ENCODE peak calls at places on chromosome 13, in seven cellular contexts. A is IMR-90; D is left ventricle myocardium inferior; F is spleen; M is CD8-positive, alpha-beta T cell; J is A673; K is tibial nerve. T is an unnamed sample.

GRCh38 chr13:95858286-95859075 is 181.5 kb downstream of the DNAJC3 start:
- DNase-seq in J (no peak), K (no peak), A (peak), F (no peak), D (no peak), M (no peak), T (no peak)

GRCh38 chr13:107421028-107421427 is 794.3 kb downstream of the LIG4 start:
- DNase-seq in D (no peak), A (peak), J (no peak), F (no peak), K (no peak), M (no peak), T (no peak)

GRCh38 chr13:51734786-51735185 is 69.2 kb downstream of the DHRS12 start:
- DNase-seq in K (no peak), D (no peak), F (no peak), J (no peak), A (peak), M (no peak), T (no peak)

GRCh38 chr13:44972956-44973581 is 16.2 kb downstream of the NUFIP1 start:
- DNase-seq in F (no peak), J (peak), K (no peak), A (peak), D (no peak), M (no peak), T (no peak)

GRCh38 chr13:32503727-32504126 is 34.9 kb downstream of the N4BP2L2 start:
- DNase-seq in D (no peak), M (no peak), F (no peak), K (no peak), A (no peak), J (no peak), T (no peak)

GRCh38 chr13:20188649-20189553 is 3.8 kb downstream of the GJB2 start:
- DNase-seq in D (no peak), J (peak), M (no peak), F (no peak), A (no peak), K (no peak), T (peak)

GRCh38 chr13:101545521-101545920 is 93.0 kb downstream of the ITGBL1 start:
- DNase-seq in F (no peak), M (no peak), J (no peak), A (peak), D (no peak), K (no peak), T (no peak)

GRCh38 chr13:110716235-110716505 is 2.7 kb downstream of the ING1 start:
- DNase-seq in D (no peak), F (no peak), A (no peak), K (peak), J (peak), M (no peak), T (no peak)

GRCh38 chr13:26425439-26426358 is 131.8 kb upstream of the WASF3 start:
- DNase-seq in F (no peak), D (no peak), A (peak), J (no peak), M (no peak), K (no peak), T (no peak)

GRCh38 chr13:20311022-20311421 is 78.9 kb upstream of the GJB6 start:
- DNase-seq in F (no peak), K (no peak), J (no peak), D (no peak), A (no peak), M (no peak), T (no peak)

GRCh38 chr13:113006660-113007059 is 37.6 kb downstream of the MCF2L start:
- DNase-seq in A (no peak), J (no peak), M (no peak), F (no peak), D (no peak), K (no peak), T (no peak)

GRCh38 chr13:113002891-113003290 is 33.9 kb downstream of the MCF2L start:
- DNase-seq in K (no peak), M (no peak), D (no peak), A (no peak), F (no peak), J (no peak), T (no peak)

GRCh38 chr13:113005997-113006396 is 37.0 kb downstream of the MCF2L start:
- DNase-seq in A (no peak), F (no peak), K (no peak), J (no peak), M (no peak), D (no peak), T (no peak)

GRCh38 chr13:113004126-113004525 is 35.1 kb downstream of the MCF2L start:
- DNase-seq in F (no peak), J (no peak), K (no peak), M (no peak), D (no peak), A (no peak), T (no peak)

GRCh38 chr13:113005076-113005865 is 36.3 kb downstream of the MCF2L start:
- DNase-seq in J (no peak), F (no peak), D (no peak), M (no peak), A (no peak), K (no peak), T (no peak)
- H3K27ac ChIP-seq in J (no peak), F (no peak), D (no peak), M (no peak), A (no peak), K (no peak), T (no peak)

GRCh38 chr13:48318714-48319457 is 15.3 kb downstream of the RB1 start:
- DNase-seq in K (no peak), F (peak), A (no peak), M (peak), J (no peak), D (no peak), T (peak)

GRCh38 chr13:48318014-48318713 is 14.6 kb downstream of the RB1 start:
- DNase-seq in F (peak), A (no peak), M (peak), D (peak), J (no peak), K (no peak), T (no peak)

GRCh38 chr13:48315981-48316380 is 12.4 kb downstream of the RB1 start:
- DNase-seq in A (no peak), K (no peak), J (no peak), F (no peak), D (peak), M (no peak), T (no peak)

GRCh38 chr13:48316826-48317510 is 13.4 kb downstream of the RB1 start:
- DNase-seq in M (no peak), J (no peak), D (no peak), A (no peak), K (no peak), F (peak), T (no peak)

GRCh38 chr13:48317511-48317981 is 14.0 kb downstream of the RB1 start:
- DNase-seq in J (no peak), F (no peak), M (no peak), D (peak), K (no peak), A (no peak), T (no peak)
- H3K4me3 ChIP-seq in J (no peak), F (peak), M (no peak), D (peak), K (peak), A (no peak), T (no peak)

GRCh38 chr13:30256713-30257432 is 50.5 kb downstream of the KATNAL1 start:
- DNase-seq in D (no peak), J (no peak), F (no peak), K (no peak), A (no peak), M (no peak), T (no peak)
- TF ChIP-seq CTCF in D (no peak), J (peak), F (no peak), K (no peak), A (no peak), M (no peak), T (no peak)

DNA sequence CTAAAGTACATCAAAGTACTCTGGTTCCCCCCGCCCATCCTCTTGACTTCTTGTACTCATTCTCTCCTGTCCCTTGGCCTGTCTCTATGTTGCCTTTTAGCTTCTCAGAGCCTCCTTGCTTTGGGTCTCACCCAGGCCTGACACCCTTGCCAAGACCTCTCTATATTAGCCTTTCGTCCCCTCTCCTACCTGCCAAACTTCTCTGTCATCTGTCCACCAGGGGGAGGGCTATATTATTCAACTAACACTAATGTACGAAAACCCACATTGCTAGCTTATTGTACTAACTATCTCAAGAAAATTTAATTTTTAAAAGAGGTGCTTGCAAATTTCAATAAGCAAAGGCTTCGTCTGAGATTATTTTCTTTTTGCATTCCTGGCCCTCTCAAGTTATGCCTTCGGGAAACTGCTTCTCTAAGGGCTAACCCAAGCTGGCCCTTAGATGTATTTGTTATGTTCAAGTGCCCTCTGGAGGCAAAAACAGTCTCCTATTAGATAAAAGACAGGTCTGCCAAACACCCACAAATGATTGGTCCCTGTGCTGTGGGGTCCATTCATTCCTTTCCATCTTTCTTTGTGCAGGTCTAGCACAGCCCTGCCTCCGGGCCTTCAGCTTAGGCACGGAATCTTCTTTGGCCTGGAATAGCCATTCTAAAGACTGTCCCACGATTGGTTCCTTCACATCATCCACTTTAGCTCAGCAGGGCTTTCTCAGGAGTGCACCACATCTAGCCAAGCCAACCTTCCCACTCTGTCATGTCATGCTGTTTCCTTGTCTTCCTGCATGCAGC is 6.4 kb upstream of the MRPS31 start:
- DNase-seq in D (no peak), M (peak), K (peak), J (peak), F (no peak), A (peak), T (no peak)
- H3K27ac ChIP-seq in D (peak), M (peak), K (no peak), J (no peak), F (peak), A (no peak), T (peak)

GRCh38 chr13:25095862-25096453 is at the start of gene PABPC3:
- DNase-seq in K (no peak), F (no peak), D (no peak), J (no peak), M (no peak), A (no peak), T (no peak)
- H3K4me3 ChIP-seq in K (peak), F (no peak), D (no peak), J (no peak), M (no peak), A (peak), T (no peak)